ENCODE peak calls at places on chromosomes 5 and 9, in eight cellular contexts. B, C, J, H, Y, R, L and Z are unnamed samples.

GRCh38 chr9:72574156-72574810 is 52.9 kb downstream of the TMC1 start:
- DNase-seq in C (no peak), H (no peak), Y (no peak), J (no peak), B (no peak), L (no peak), R (no peak), Z (no peak)

GRCh38 chr9:15501179-15501578 is 9.6 kb downstream of the PSIP1 start:
- DNase-seq in B (no peak), C (no peak), H (no peak), J (peak; percentile 18), L (no peak), Y (no peak), R (no peak), Z (no peak)

GRCh38 chr5:21238786-21239185 is 1250.8 kb upstream of the CDH18 start:
- DNase-seq in J (no peak), R (no peak), B (no peak), L (no peak), C (no peak), H (no peak), Y (no peak), Z (no peak)

GRCh38 chr9:86801246-86801645 is 146.1 kb downstream of the GAS1 start:
- DNase-seq in L (no peak), R (no peak), B (no peak), J (no peak), Y (no peak), H (no peak), C (no peak), Z (no peak)

GRCh38 chr9:84778537-84778936 is 109.0 kb downstream of the NTRK2 start:
- DNase-seq in J (no peak), L (no peak), R (no peak), Y (no peak), H (no peak), B (no peak), C (peak; percentile 69), Z (no peak)

GRCh38 chr5:137750436-137750835 is 3.7 kb downstream of the HNRNPA0 start:
- DNase-seq in H (no peak), B (no peak), R (no peak), C (no peak), Y (no peak), L (no peak), J (no peak), Z (no peak)

GRCh38 chr9:71506821-71507220 is 261.5 kb downstream of the CEMIP2 start:
- DNase-seq in H (no peak), J (peak; percentile 83), C (no peak), R (no peak), L (no peak), Y (no peak), B (no peak), Z (no peak)

GRCh38 chr9:124854161-124854560 is 901 bp downstream of the WDR38 start:
- DNase-seq in C (no peak), B (no peak), L (no peak), R (no peak), Y (no peak), H (no peak), J (no peak), Z (no peak)

GRCh38 chr9:128150594-128151342 is 1.5 kb downstream of the LCN2 start:
- DNase-seq in Y (peak; percentile 43), B (no peak), L (peak; percentile 60), R (no peak), J (no peak), C (no peak), H (peak; percentile 36), Z (no peak)

GRCh38 chr5:115297043-115297442 is 589 bp upstream of the CCDC112 start:
- DNase-seq in B (no peak), H (peak; percentile 18), L (no peak), R (no peak), C (peak; percentile 64), J (peak; percentile 10), Y (no peak), Z (no peak)

GRCh38 chr5:171379961-171380360 is 7.7 kb upstream of the NPM1 start:
- DNase-seq in J (no peak), B (no peak), C (no peak), R (no peak), H (no peak), Y (no peak), L (no peak), Z (no peak)

GRCh38 chr5:149166128-149166527 is 24.8 kb downstream of the ABLIM3 start:
- DNase-seq in H (no peak), C (peak; percentile 90), J (no peak), Y (no peak), L (no peak), R (no peak), B (no peak), Z (no peak)

GRCh38 chr5:110851357-110851756 is 112.5 kb downstream of the SLC25A46 start:
- DNase-seq in R (no peak), H (no peak), Y (no peak), L (no peak), C (no peak), J (no peak), B (no peak), Z (no peak)

GRCh38 chr9:92631452-92632211 is 38.3 kb downstream of the IPPK start:
- DNase-seq in B (no peak), C (no peak), J (no peak), L (no peak), Y (no peak), R (no peak), H (no peak), Z (no peak)

GRCh38 chr9:128714586-128715435 is 9.1 kb downstream of the ZDHHC12 start:
- DNase-seq in H (no peak), R (no peak), J (no peak), C (no peak), Y (no peak), L (no peak), B (no peak), Z (no peak)

GRCh38 chr9:95570646-95571045 is 53.9 kb upstream of the PTCH1 start:
- DNase-seq in B (no peak), R (no peak), Y (no peak), C (peak; percentile 69), H (peak; percentile 5), J (no peak), L (no peak), Z (no peak)